ENCODE peak calls at places on chromosomes 2 and 18, in eight cellular contexts. One of them, this sample, is unnamed.

GRCh38 chr2:218607436-218608115 is at the start of gene PLCD4:
- DNase-seq in stimulated activated CD8-positive, alpha-beta memory T cell treated with anti-CD3 and anti-CD28 coated beads, Interleukin-7, amount 100 ng/mL, for 24 hours: no peak
- DNase-seq in AG04450: peak; percentile 27
- DNase-seq in activated naive CD4-positive, alpha-beta T cell treated with anti-CD3 and anti-CD28 coated beads for 36 hours: no peak
- DNase-seq in right lobe of liver: peak; percentile 28
- DNase-seq in mesendoderm: peak; percentile 40
- DNase-seq in stimulated activated CD4-positive, alpha-beta T cell treated with anti-CD3 and anti-CD28 coated beads, Interleukin-4, amount 100 ng/mL, for 24 hours: no peak
- DNase-seq in NCI-H1436: no peak
- DNase-seq in this sample: no peak

GRCh38 chr18:49933530-49933929 is 120.2 kb upstream of the ACAA2 start:
- DNase-seq in stimulated activated CD8-positive, alpha-beta memory T cell treated with anti-CD3 and anti-CD28 coated beads, Interleukin-7, amount 100 ng/mL, for 24 hours: no peak
- DNase-seq in AG04450: no peak
- DNase-seq in NCI-H1436: no peak
- DNase-seq in stimulated activated CD4-positive, alpha-beta T cell treated with anti-CD3 and anti-CD28 coated beads, Interleukin-4, amount 100 ng/mL, for 24 hours: no peak
- DNase-seq in activated naive CD4-positive, alpha-beta T cell treated with anti-CD3 and anti-CD28 coated beads for 36 hours: no peak
- DNase-seq in mesendoderm: no peak
- DNase-seq in right lobe of liver: no peak
- DNase-seq in this sample: no peak

GRCh38 chr2:41040782-41041181 is 588.9 kb upstream of the SLC8A1 start:
- DNase-seq in activated naive CD4-positive, alpha-beta T cell treated with anti-CD3 and anti-CD28 coated beads for 36 hours: no peak
- DNase-seq in stimulated activated CD8-positive, alpha-beta memory T cell treated with anti-CD3 and anti-CD28 coated beads, Interleukin-7, amount 100 ng/mL, for 24 hours: no peak
- DNase-seq in NCI-H1436: no peak
- DNase-seq in stimulated activated CD4-positive, alpha-beta T cell treated with anti-CD3 and anti-CD28 coated beads, Interleukin-4, amount 100 ng/mL, for 24 hours: no peak
- DNase-seq in AG04450: no peak
- DNase-seq in right lobe of liver: no peak
- DNase-seq in mesendoderm: no peak
- DNase-seq in this sample: no peak

GRCh38 chr2:97695744-97696143 is 17.6 kb upstream of the ZAP70 start:
- DNase-seq in stimulated activated CD8-positive, alpha-beta memory T cell treated with anti-CD3 and anti-CD28 coated beads, Interleukin-7, amount 100 ng/mL, for 24 hours: no peak
- DNase-seq in NCI-H1436: no peak
- DNase-seq in right lobe of liver: no peak
- DNase-seq in mesendoderm: no peak
- DNase-seq in AG04450: no peak
- DNase-seq in stimulated activated CD4-positive, alpha-beta T cell treated with anti-CD3 and anti-CD28 coated beads, Interleukin-4, amount 100 ng/mL, for 24 hours: no peak
- DNase-seq in activated naive CD4-positive, alpha-beta T cell treated with anti-CD3 and anti-CD28 coated beads for 36 hours: no peak
- DNase-seq in this sample: no peak

GRCh38 chr18:7958081-7958896 is 391.2 kb downstream of the PTPRM start:
- DNase-seq in right lobe of liver: no peak
- DNase-seq in stimulated activated CD8-positive, alpha-beta memory T cell treated with anti-CD3 and anti-CD28 coated beads, Interleukin-7, amount 100 ng/mL, for 24 hours: no peak
- DNase-seq in mesendoderm: no peak
- DNase-seq in activated naive CD4-positive, alpha-beta T cell treated with anti-CD3 and anti-CD28 coated beads for 36 hours: no peak
- DNase-seq in stimulated activated CD4-positive, alpha-beta T cell treated with anti-CD3 and anti-CD28 coated beads, Interleukin-4, amount 100 ng/mL, for 24 hours: no peak
- DNase-seq in NCI-H1436: no peak
- DNase-seq in AG04450: no peak
- DNase-seq in this sample: no peak

GRCh38 chr2:42087857-42088195 is 40.0 kb downstream of the PKDCC start:
- DNase-seq in NCI-H1436: no peak
- DNase-seq in stimulated activated CD8-positive, alpha-beta memory T cell treated with anti-CD3 and anti-CD28 coated beads, Interleukin-7, amount 100 ng/mL, for 24 hours: no peak
- DNase-seq in activated naive CD4-positive, alpha-beta T cell treated with anti-CD3 and anti-CD28 coated beads for 36 hours: no peak
- DNase-seq in AG04450: no peak
- DNase-seq in right lobe of liver: no peak
- DNase-seq in mesendoderm: no peak
- DNase-seq in stimulated activated CD4-positive, alpha-beta T cell treated with anti-CD3 and anti-CD28 coated beads, Interleukin-4, amount 100 ng/mL, for 24 hours: no peak
- DNase-seq in this sample: no peak

GRCh38 chr2:181954538-181954883 is 31.1 kb upstream of the PPP1R1C start:
- DNase-seq in mesendoderm: no peak
- DNase-seq in activated naive CD4-positive, alpha-beta T cell treated with anti-CD3 and anti-CD28 coated beads for 36 hours: no peak
- DNase-seq in NCI-H1436: no peak
- DNase-seq in stimulated activated CD8-positive, alpha-beta memory T cell treated with anti-CD3 and anti-CD28 coated beads, Interleukin-7, amount 100 ng/mL, for 24 hours: no peak
- DNase-seq in right lobe of liver: no peak
- DNase-seq in AG04450: no peak
- DNase-seq in stimulated activated CD4-positive, alpha-beta T cell treated with anti-CD3 and anti-CD28 coated beads, Interleukin-4, amount 100 ng/mL, for 24 hours: no peak
- DNase-seq in this sample: no peak

GRCh38 chr18:61964616-61965015 is 71.8 kb upstream of the RNF152 start:
- DNase-seq in mesendoderm: no peak
- DNase-seq in AG04450: no peak
- DNase-seq in activated naive CD4-positive, alpha-beta T cell treated with anti-CD3 and anti-CD28 coated beads for 36 hours: no peak
- DNase-seq in right lobe of liver: no peak
- DNase-seq in NCI-H1436: no peak
- DNase-seq in stimulated activated CD4-positive, alpha-beta T cell treated with anti-CD3 and anti-CD28 coated beads, Interleukin-4, amount 100 ng/mL, for 24 hours: no peak
- DNase-seq in stimulated activated CD8-positive, alpha-beta memory T cell treated with anti-CD3 and anti-CD28 coated beads, Interleukin-7, amount 100 ng/mL, for 24 hours: no peak
- DNase-seq in this sample: no peak

GRCh38 chr2:43391877-43392214 is 165.4 kb upstream of the ZFP36L2 start:
- DNase-seq in AG04450: no peak
- DNase-seq in NCI-H1436: no peak
- DNase-seq in stimulated activated CD4-positive, alpha-beta T cell treated with anti-CD3 and anti-CD28 coated beads, Interleukin-4, amount 100 ng/mL, for 24 hours: no peak
- DNase-seq in stimulated activated CD8-positive, alpha-beta memory T cell treated with anti-CD3 and anti-CD28 coated beads, Interleukin-7, amount 100 ng/mL, for 24 hours: no peak
- DNase-seq in activated naive CD4-positive, alpha-beta T cell treated with anti-CD3 and anti-CD28 coated beads for 36 hours: no peak
- DNase-seq in right lobe of liver: no peak
- DNase-seq in mesendoderm: no peak
- DNase-seq in this sample: no peak

GRCh38 chr2:45759310-45759851 is 107.9 kb downstream of the PRKCE start:
- DNase-seq in activated naive CD4-positive, alpha-beta T cell treated with anti-CD3 and anti-CD28 coated beads for 36 hours: no peak
- DNase-seq in right lobe of liver: no peak
- DNase-seq in stimulated activated CD8-positive, alpha-beta memory T cell treated with anti-CD3 and anti-CD28 coated beads, Interleukin-7, amount 100 ng/mL, for 24 hours: no peak
- DNase-seq in stimulated activated CD4-positive, alpha-beta T cell treated with anti-CD3 and anti-CD28 coated beads, Interleukin-4, amount 100 ng/mL, for 24 hours: no peak
- DNase-seq in NCI-H1436: no peak
- DNase-seq in mesendoderm: peak; percentile 69
- DNase-seq in AG04450: no peak
- DNase-seq in this sample: no peak

GRCh38 chr2:218854860-218855259 is 4.7 kb upstream of the WNT6 start:
- DNase-seq in activated naive CD4-positive, alpha-beta T cell treated with anti-CD3 and anti-CD28 coated beads for 36 hours: no peak
- DNase-seq in stimulated activated CD4-positive, alpha-beta T cell treated with anti-CD3 and anti-CD28 coated beads, Interleukin-4, amount 100 ng/mL, for 24 hours: no peak
- DNase-seq in AG04450: no peak
- DNase-seq in right lobe of liver: no peak
- DNase-seq in NCI-H1436: no peak
- DNase-seq in mesendoderm: no peak
- DNase-seq in stimulated activated CD8-positive, alpha-beta memory T cell treated with anti-CD3 and anti-CD28 coated beads, Interleukin-7, amount 100 ng/mL, for 24 hours: no peak
- DNase-seq in this sample: no peak

GRCh38 chr2:136407952-136408318 is 290.0 kb upstream of the CXCR4 start:
- DNase-seq in AG04450: no peak
- DNase-seq in activated naive CD4-positive, alpha-beta T cell treated with anti-CD3 and anti-CD28 coated beads for 36 hours: no peak
- DNase-seq in stimulated activated CD8-positive, alpha-beta memory T cell treated with anti-CD3 and anti-CD28 coated beads, Interleukin-7, amount 100 ng/mL, for 24 hours: no peak
- DNase-seq in NCI-H1436: no peak
- DNase-seq in stimulated activated CD4-positive, alpha-beta T cell treated with anti-CD3 and anti-CD28 coated beads, Interleukin-4, amount 100 ng/mL, for 24 hours: no peak
- DNase-seq in right lobe of liver: no peak
- DNase-seq in mesendoderm: no peak
- DNase-seq in this sample: no peak

GRCh38 chr18:48814490-48815181 is 136.1 kb downstream of the SMAD7 start:
- DNase-seq in right lobe of liver: peak; percentile 28
- DNase-seq in mesendoderm: no peak
- DNase-seq in stimulated activated CD8-positive, alpha-beta memory T cell treated with anti-CD3 and anti-CD28 coated beads, Interleukin-7, amount 100 ng/mL, for 24 hours: no peak
- DNase-seq in AG04450: no peak
- DNase-seq in activated naive CD4-positive, alpha-beta T cell treated with anti-CD3 and anti-CD28 coated beads for 36 hours: no peak
- DNase-seq in NCI-H1436: no peak
- DNase-seq in stimulated activated CD4-positive, alpha-beta T cell treated with anti-CD3 and anti-CD28 coated beads, Interleukin-4, amount 100 ng/mL, for 24 hours: no peak
- DNase-seq in this sample: no peak

GRCh38 chr18:76491801-76492668 is 3.0 kb downstream of the ZNF516 start:
- DNase-seq in right lobe of liver: peak; percentile 65
- DNase-seq in stimulated activated CD8-positive, alpha-beta memory T cell treated with anti-CD3 and anti-CD28 coated beads, Interleukin-7, amount 100 ng/mL, for 24 hours: no peak
- DNase-seq in mesendoderm: peak; percentile 70
- DNase-seq in NCI-H1436: no peak
- DNase-seq in activated naive CD4-positive, alpha-beta T cell treated with anti-CD3 and anti-CD28 coated beads for 36 hours: peak; percentile 41
- DNase-seq in stimulated activated CD4-positive, alpha-beta T cell treated with anti-CD3 and anti-CD28 coated beads, Interleukin-4, amount 100 ng/mL, for 24 hours: peak; percentile 45
- DNase-seq in AG04450: no peak
- DNase-seq in this sample: peak; percentile 31

GRCh38 chr2:85538507-85539360 is at the start of gene MAT2A:
- DNase-seq in stimulated activated CD8-positive, alpha-beta memory T cell treated with anti-CD3 and anti-CD28 coated beads, Interleukin-7, amount 100 ng/mL, for 24 hours: peak; percentile 82
- DNase-seq in activated naive CD4-positive, alpha-beta T cell treated with anti-CD3 and anti-CD28 coated beads for 36 hours: peak; percentile 94
- DNase-seq in mesendoderm: peak; percentile 97
- DNase-seq in stimulated activated CD4-positive, alpha-beta T cell treated with anti-CD3 and anti-CD28 coated beads, Interleukin-4, amount 100 ng/mL, for 24 hours: peak; percentile 91
- DNase-seq in NCI-H1436: peak; percentile 90
- DNase-seq in AG04450: peak; percentile 80
- DNase-seq in right lobe of liver: peak; percentile 95
- DNase-seq in this sample: peak; percentile 78

GRCh38 chr18:52636536-52636935 is 296.5 kb downstream of the DCC start:
- DNase-seq in stimulated activated CD4-positive, alpha-beta T cell treated with anti-CD3 and anti-CD28 coated beads, Interleukin-4, amount 100 ng/mL, for 24 hours: no peak
- DNase-seq in right lobe of liver: no peak
- DNase-seq in mesendoderm: peak; percentile 61
- DNase-seq in AG04450: no peak
- DNase-seq in stimulated activated CD8-positive, alpha-beta memory T cell treated with anti-CD3 and anti-CD28 coated beads, Interleukin-7, amount 100 ng/mL, for 24 hours: no peak
- DNase-seq in activated naive CD4-positive, alpha-beta T cell treated with anti-CD3 and anti-CD28 coated beads for 36 hours: peak; percentile 4
- DNase-seq in NCI-H1436: no peak
- DNase-seq in this sample: no peak

GRCh38 chr2:170428868-170429267 is 250.9 kb downstream of the MYO3B start:
- DNase-seq in mesendoderm: no peak
- DNase-seq in right lobe of liver: no peak
- DNase-seq in AG04450: no peak
- DNase-seq in stimulated activated CD8-positive, alpha-beta memory T cell treated with anti-CD3 and anti-CD28 coated beads, Interleukin-7, amount 100 ng/mL, for 24 hours: no peak
- DNase-seq in stimulated activated CD4-positive, alpha-beta T cell treated with anti-CD3 and anti-CD28 coated beads, Interleukin-4, amount 100 ng/mL, for 24 hours: no peak
- DNase-seq in NCI-H1436: no peak
- DNase-seq in activated naive CD4-positive, alpha-beta T cell treated with anti-CD3 and anti-CD28 coated beads for 36 hours: no peak
- DNase-seq in this sample: no peak

GRCh38 chr2:235706496-235706895 is 212.7 kb downstream of the AGAP1 start:
- DNase-seq in stimulated activated CD4-positive, alpha-beta T cell treated with anti-CD3 and anti-CD28 coated beads, Interleukin-4, amount 100 ng/mL, for 24 hours: no peak
- DNase-seq in activated naive CD4-positive, alpha-beta T cell treated with anti-CD3 and anti-CD28 coated beads for 36 hours: no peak
- DNase-seq in stimulated activated CD8-positive, alpha-beta memory T cell treated with anti-CD3 and anti-CD28 coated beads, Interleukin-7, amount 100 ng/mL, for 24 hours: no peak
- DNase-seq in AG04450: no peak
- DNase-seq in NCI-H1436: no peak
- DNase-seq in mesendoderm: no peak
- DNase-seq in right lobe of liver: no peak
- DNase-seq in this sample: no peak

GRCh38 chr18:9751371-9752031 is 43.4 kb downstream of the RAB31 start:
- DNase-seq in stimulated activated CD8-positive, alpha-beta memory T cell treated with anti-CD3 and anti-CD28 coated beads, Interleukin-7, amount 100 ng/mL, for 24 hours: no peak
- DNase-seq in stimulated activated CD4-positive, alpha-beta T cell treated with anti-CD3 and anti-CD28 coated beads, Interleukin-4, amount 100 ng/mL, for 24 hours: no peak
- DNase-seq in NCI-H1436: no peak
- DNase-seq in right lobe of liver: no peak
- DNase-seq in activated naive CD4-positive, alpha-beta T cell treated with anti-CD3 and anti-CD28 coated beads for 36 hours: no peak
- DNase-seq in mesendoderm: no peak
- DNase-seq in AG04450: peak; percentile 60
- DNase-seq in this sample: no peak

GRCh38 chr2:168314236-168314635 is 66.8 kb upstream of the STK39 start:
- DNase-seq in stimulated activated CD8-positive, alpha-beta memory T cell treated with anti-CD3 and anti-CD28 coated beads, Interleukin-7, amount 100 ng/mL, for 24 hours: no peak
- DNase-seq in NCI-H1436: no peak
- DNase-seq in activated naive CD4-positive, alpha-beta T cell treated with anti-CD3 and anti-CD28 coated beads for 36 hours: no peak
- DNase-seq in stimulated activated CD4-positive, alpha-beta T cell treated with anti-CD3 and anti-CD28 coated beads, Interleukin-4, amount 100 ng/mL, for 24 hours: no peak
- DNase-seq in mesendoderm: no peak
- DNase-seq in AG04450: no peak
- DNase-seq in right lobe of liver: no peak
- DNase-seq in this sample: no peak

GRCh38 chr2:236241181-236242056 is 22.8 kb downstream of the ASB18 start:
- DNase-seq in AG04450: no peak
- DNase-seq in activated naive CD4-positive, alpha-beta T cell treated with anti-CD3 and anti-CD28 coated beads for 36 hours: no peak
- DNase-seq in NCI-H1436: no peak
- DNase-seq in stimulated activated CD4-positive, alpha-beta T cell treated with anti-CD3 and anti-CD28 coated beads, Interleukin-4, amount 100 ng/mL, for 24 hours: no peak
- DNase-seq in mesendoderm: no peak
- DNase-seq in right lobe of liver: no peak
- DNase-seq in stimulated activated CD8-positive, alpha-beta memory T cell treated with anti-CD3 and anti-CD28 coated beads, Interleukin-7, amount 100 ng/mL, for 24 hours: no peak
- DNase-seq in this sample: no peak

GRCh38 chr18:48167901-48168300 is 237.4 kb upstream of the SMAD2 start:
- DNase-seq in right lobe of liver: peak; percentile 94
- DNase-seq in stimulated activated CD4-positive, alpha-beta T cell treated with anti-CD3 and anti-CD28 coated beads, Interleukin-4, amount 100 ng/mL, for 24 hours: no peak
- DNase-seq in mesendoderm: no peak
- DNase-seq in activated naive CD4-positive, alpha-beta T cell treated with anti-CD3 and anti-CD28 coated beads for 36 hours: no peak
- DNase-seq in NCI-H1436: no peak
- DNase-seq in stimulated activated CD8-positive, alpha-beta memory T cell treated with anti-CD3 and anti-CD28 coated beads, Interleukin-7, amount 100 ng/mL, for 24 hours: no peak
- DNase-seq in AG04450: no peak
- DNase-seq in this sample: peak; percentile 48

GRCh38 chr2:2540406-2540805 is 209.3 kb upstream of the MYT1L start:
- DNase-seq in stimulated activated CD8-positive, alpha-beta memory T cell treated with anti-CD3 and anti-CD28 coated beads, Interleukin-7, amount 100 ng/mL, for 24 hours: no peak
- DNase-seq in mesendoderm: no peak
- DNase-seq in AG04450: no peak
- DNase-seq in activated naive CD4-positive, alpha-beta T cell treated with anti-CD3 and anti-CD28 coated beads for 36 hours: no peak
- DNase-seq in stimulated activated CD4-positive, alpha-beta T cell treated with anti-CD3 and anti-CD28 coated beads, Interleukin-4, amount 100 ng/mL, for 24 hours: no peak
- DNase-seq in NCI-H1436: no peak
- DNase-seq in right lobe of liver: no peak
- DNase-seq in this sample: no peak

GRCh38 chr2:160269803-160270570 is 69.9 kb upstream of the ITGB6 start:
- DNase-seq in AG04450: peak; percentile 80
- DNase-seq in activated naive CD4-positive, alpha-beta T cell treated with anti-CD3 and anti-CD28 coated beads for 36 hours: peak; percentile 64
- DNase-seq in mesendoderm: peak; percentile 99
- DNase-seq in NCI-H1436: peak; percentile 41
- DNase-seq in stimulated activated CD8-positive, alpha-beta memory T cell treated with anti-CD3 and anti-CD28 coated beads, Interleukin-7, amount 100 ng/mL, for 24 hours: peak; percentile 35
- DNase-seq in stimulated activated CD4-positive, alpha-beta T cell treated with anti-CD3 and anti-CD28 coated beads, Interleukin-4, amount 100 ng/mL, for 24 hours: peak; percentile 70
- DNase-seq in right lobe of liver: peak; percentile 76
- DNase-seq in this sample: peak; percentile 66

GRCh38 chr2:24739355-24740025 is 53.7 kb downstream of the PTRHD1 start:
- DNase-seq in AG04450: no peak
- DNase-seq in NCI-H1436: no peak
- DNase-seq in mesendoderm: no peak
- DNase-seq in activated naive CD4-positive, alpha-beta T cell treated with anti-CD3 and anti-CD28 coated beads for 36 hours: no peak
- DNase-seq in stimulated activated CD4-positive, alpha-beta T cell treated with anti-CD3 and anti-CD28 coated beads, Interleukin-4, amount 100 ng/mL, for 24 hours: no peak
- DNase-seq in right lobe of liver: no peak
- DNase-seq in stimulated activated CD8-positive, alpha-beta memory T cell treated with anti-CD3 and anti-CD28 coated beads, Interleukin-7, amount 100 ng/mL, for 24 hours: no peak
- DNase-seq in this sample: no peak

GRCh38 chr2:120013569-120014223 is 819 bp downstream of the EPB41L5 start:
- DNase-seq in stimulated activated CD8-positive, alpha-beta memory T cell treated with anti-CD3 and anti-CD28 coated beads, Interleukin-7, amount 100 ng/mL, for 24 hours: no peak
- DNase-seq in stimulated activated CD4-positive, alpha-beta T cell treated with anti-CD3 and anti-CD28 coated beads, Interleukin-4, amount 100 ng/mL, for 24 hours: no peak
- DNase-seq in NCI-H1436: no peak
- DNase-seq in activated naive CD4-positive, alpha-beta T cell treated with anti-CD3 and anti-CD28 coated beads for 36 hours: no peak
- DNase-seq in AG04450: no peak
- DNase-seq in right lobe of liver: no peak
- DNase-seq in mesendoderm: no peak
- DNase-seq in this sample: no peak

GRCh38 chr2:216695401-216695821 is at the start of gene IGFBP5:
- DNase-seq in stimulated activated CD4-positive, alpha-beta T cell treated with anti-CD3 and anti-CD28 coated beads, Interleukin-4, amount 100 ng/mL, for 24 hours: no peak
- DNase-seq in mesendoderm: peak; percentile 82
- DNase-seq in AG04450: peak; percentile 92
- DNase-seq in right lobe of liver: peak; percentile 68
- DNase-seq in stimulated activated CD8-positive, alpha-beta memory T cell treated with anti-CD3 and anti-CD28 coated beads, Interleukin-7, amount 100 ng/mL, for 24 hours: no peak
- DNase-seq in activated naive CD4-positive, alpha-beta T cell treated with anti-CD3 and anti-CD28 coated beads for 36 hours: no peak
- DNase-seq in NCI-H1436: peak; percentile 90
- DNase-seq in this sample: no peak

GRCh38 chr2:187499941-187500532 is 52.0 kb upstream of the CALCRL start:
- DNase-seq in NCI-H1436: peak; percentile 35
- DNase-seq in mesendoderm: peak; percentile 64
- DNase-seq in stimulated activated CD4-positive, alpha-beta T cell treated with anti-CD3 and anti-CD28 coated beads, Interleukin-4, amount 100 ng/mL, for 24 hours: peak; percentile 32
- DNase-seq in stimulated activated CD8-positive, alpha-beta memory T cell treated with anti-CD3 and anti-CD28 coated beads, Interleukin-7, amount 100 ng/mL, for 24 hours: no peak
- DNase-seq in activated naive CD4-positive, alpha-beta T cell treated with anti-CD3 and anti-CD28 coated beads for 36 hours: peak; percentile 75
- DNase-seq in right lobe of liver: peak; percentile 61
- DNase-seq in AG04450: peak; percentile 29
- DNase-seq in this sample: no peak

GRCh38 chr18:59005266-59005665 is 134.4 kb upstream of the SEC11C start:
- DNase-seq in activated naive CD4-positive, alpha-beta T cell treated with anti-CD3 and anti-CD28 coated beads for 36 hours: no peak
- DNase-seq in NCI-H1436: no peak
- DNase-seq in AG04450: no peak
- DNase-seq in right lobe of liver: no peak
- DNase-seq in stimulated activated CD8-positive, alpha-beta memory T cell treated with anti-CD3 and anti-CD28 coated beads, Interleukin-7, amount 100 ng/mL, for 24 hours: no peak
- DNase-seq in stimulated activated CD4-positive, alpha-beta T cell treated with anti-CD3 and anti-CD28 coated beads, Interleukin-4, amount 100 ng/mL, for 24 hours: no peak
- DNase-seq in mesendoderm: peak; percentile 99
- DNase-seq in this sample: no peak

GRCh38 chr18:43961713-43962112 is 684.4 kb upstream of the SYT4 start:
- DNase-seq in NCI-H1436: no peak
- DNase-seq in stimulated activated CD4-positive, alpha-beta T cell treated with anti-CD3 and anti-CD28 coated beads, Interleukin-4, amount 100 ng/mL, for 24 hours: no peak
- DNase-seq in mesendoderm: no peak
- DNase-seq in stimulated activated CD8-positive, alpha-beta memory T cell treated with anti-CD3 and anti-CD28 coated beads, Interleukin-7, amount 100 ng/mL, for 24 hours: no peak
- DNase-seq in AG04450: no peak
- DNase-seq in right lobe of liver: no peak
- DNase-seq in activated naive CD4-positive, alpha-beta T cell treated with anti-CD3 and anti-CD28 coated beads for 36 hours: no peak
- DNase-seq in this sample: no peak

GRCh38 chr2:124286089-124286783 is 261.1 kb downstream of the CNTNAP5 start:
- DNase-seq in stimulated activated CD8-positive, alpha-beta memory T cell treated with anti-CD3 and anti-CD28 coated beads, Interleukin-7, amount 100 ng/mL, for 24 hours: no peak
- DNase-seq in AG04450: no peak
- DNase-seq in stimulated activated CD4-positive, alpha-beta T cell treated with anti-CD3 and anti-CD28 coated beads, Interleukin-4, amount 100 ng/mL, for 24 hours: no peak
- DNase-seq in NCI-H1436: no peak
- DNase-seq in right lobe of liver: no peak
- DNase-seq in mesendoderm: peak; percentile 78
- DNase-seq in activated naive CD4-positive, alpha-beta T cell treated with anti-CD3 and anti-CD28 coated beads for 36 hours: no peak
- DNase-seq in this sample: no peak